ENCODE peak calls at places on chromosomes 3 and 15, in nine cellular contexts. Q is CD4-positive, CD25-positive, alpha-beta regulatory T cell; H is iPS DF 6.9; K is effector memory CD4-positive, alpha-beta T cell; Y is esophagus muscularis mucosa; A is A673; D is GM12878; C is upper lobe of right lung; G is transverse colon. U is an unnamed sample.

GRCh38 chr15:24899367-24899766 is 55.4 kb upstream of the SNRPN start:
- DNase-seq in A (no peak), C (no peak), G (no peak), K (no peak), Q (no peak), H (no peak), Y (no peak), D (no peak), U (no peak)

GRCh38 chr3:169410430-169410829 is 253.1 kb downstream of the MECOM start:
- DNase-seq in Y (no peak), D (no peak), G (no peak), K (no peak), A (no peak), Q (no peak), C (no peak), H (no peak), U (no peak)

GRCh38 chr3:35641920-35642532 is 2.7 kb downstream of the ARPP21 start:
- DNase-seq in Y (no peak), Q (no peak), A (no peak), G (no peak), K (no peak), D (no peak), H (no peak), C (no peak), U (no peak)

GRCh38 chr3:102712896-102713295 is 278.1 kb downstream of the ZPLD1 start:
- DNase-seq in G (no peak), Q (no peak), C (no peak), Y (no peak), D (no peak), A (no peak), H (no peak), K (no peak), U (no peak)

GRCh38 chr3:142272200-142272891 is 47.0 kb upstream of the GK5 start:
- DNase-seq in Q (no peak), K (no peak), G (no peak), C (no peak), D (no peak), Y (no peak), A (peak; percentile 79), H (no peak), U (no peak)

GRCh38 chr3:197501879-197502620 is 53.7 kb downstream of the BDH1 start:
- DNase-seq in C (peak; percentile 78), H (no peak), A (peak; percentile 81), G (peak; percentile 88), Q (no peak), Y (no peak), K (no peak), D (peak; percentile 57), U (no peak)

GRCh38 chr15:88882745-88883144 is 12.6 kb downstream of the HAPLN3 start:
- DNase-seq in Y (no peak), A (no peak), D (no peak), H (no peak), Q (no peak), G (no peak), K (no peak), C (no peak), U (no peak)

GRCh38 chr3:73542127-73542526 is 82.6 kb downstream of the PDZRN3 start:
- DNase-seq in G (peak; percentile 50), Y (no peak), H (no peak), D (no peak), C (no peak), A (no peak), Q (no peak), K (no peak), U (no peak)

GRCh38 chr3:53624467-53624866 is 130.1 kb downstream of the CACNA1D start:
- DNase-seq in H (no peak), D (no peak), A (no peak), G (no peak), K (no peak), Q (no peak), C (no peak), Y (peak; percentile 70), U (no peak)

GRCh38 chr3:175179055-175179454 is 319.9 kb downstream of the NAALADL2 start:
- DNase-seq in K (no peak), D (no peak), G (no peak), Q (no peak), H (no peak), A (no peak), Y (no peak), C (no peak), U (no peak)

GRCh38 chr3:122989856-122990575 is 37.5 kb downstream of the SEMA5B start:
- DNase-seq in Y (no peak), C (no peak), A (no peak), Q (no peak), G (no peak), D (no peak), K (no peak), H (no peak), U (no peak)

GRCh38 chr3:122988507-122988906 is 39.1 kb downstream of the SEMA5B start:
- DNase-seq in A (no peak), Q (no peak), H (no peak), C (no peak), G (no peak), K (no peak), Y (no peak), D (no peak), U (no peak)

GRCh38 chr3:122986790-122987189 is 40.8 kb downstream of the SEMA5B start:
- DNase-seq in D (no peak), G (no peak), C (no peak), Y (no peak), K (no peak), Q (no peak), H (no peak), A (no peak), U (no peak)

GRCh38 chr3:122987231-122987630 is 40.3 kb downstream of the SEMA5B start:
- DNase-seq in G (no peak), D (no peak), C (no peak), Q (no peak), K (no peak), A (no peak), H (no peak), Y (no peak), U (no peak)

DNA sequence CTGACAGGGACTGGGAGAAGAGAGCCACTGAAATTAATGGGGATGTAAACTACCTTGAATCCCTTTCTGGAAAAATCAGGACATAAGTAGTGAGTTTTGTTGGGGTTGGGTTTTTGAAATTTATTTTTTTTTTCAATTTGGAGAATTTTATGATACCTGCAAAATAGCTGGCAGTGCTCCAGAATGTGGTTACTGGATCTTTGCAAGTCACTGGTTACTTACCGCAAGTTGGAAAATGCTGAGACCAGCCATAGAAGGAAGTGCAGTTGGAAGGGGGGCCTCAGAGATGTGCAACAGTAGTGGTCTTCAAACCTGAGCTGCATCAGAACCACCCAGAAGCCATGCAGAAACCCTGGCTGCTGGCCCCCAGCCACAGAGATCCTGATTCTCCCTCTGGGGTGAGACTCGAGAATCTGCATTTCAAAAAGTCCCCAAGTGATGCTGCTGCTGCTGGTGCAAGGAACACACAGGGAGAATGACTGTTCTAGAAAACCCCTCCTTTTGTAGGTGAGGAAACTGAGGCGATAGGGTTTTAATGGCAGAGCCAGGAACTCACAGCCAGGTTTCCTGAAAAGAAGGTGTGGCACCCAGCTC is 39.7 kb downstream of the SEMA5B start:
- DNase-seq in Y (no peak), A (no peak), H (no peak), D (no peak), Q (no peak), G (no peak), C (no peak), K (no peak), U (no peak)
- H3K4me1 ChIP-seq in Y (peaks cover 20% of the 10 kb centered on the region), A (peaks cover 5% of the 10 kb centered on the region), H (peaks cover 18% of the 10 kb centered on the region), D (no peaks in the 10 kb centered on the region), Q (no peaks in the 10 kb centered on the region), G (no peaks in the 10 kb centered on the region), C (no peaks in the 10 kb centered on the region), K (no peaks in the 10 kb centered on the region), U (no peaks in the 10 kb centered on the region)

GRCh38 chr15:74548236-74548635 is 7.2 kb downstream of the ARID3B start:
- DNase-seq in Q (no peak), D (no peak), C (no peak), G (no peak), H (no peak), A (no peak), Y (no peak), K (no peak), U (no peak)
- H3K4me1 ChIP-seq in Q (peaks cover 45% of the 10 kb centered on the region), D (peaks cover 28% of the 10 kb centered on the region), C (peaks cover 45% of the 10 kb centered on the region), G (peaks cover 18% of the 10 kb centered on the region), H (no peaks in the 10 kb centered on the region), A (peaks cover 19% of the 10 kb centered on the region), Y (peaks cover 31% of the 10 kb centered on the region), K (peaks cover 20% of the 10 kb centered on the region), U (peaks cover 53% of the 10 kb centered on the region)

GRCh38 chr3:146131616-146132410 is 29.2 kb downstream of the PLOD2 start:
- DNase-seq in G (no peak), D (no peak), C (no peak), H (no peak), K (no peak), Y (no peak), Q (no peak), A (no peak), U (no peak)

GRCh38 chr3:146130881-146131371 is 30.1 kb downstream of the PLOD2 start:
- DNase-seq in D (no peak), A (no peak), C (no peak), Y (no peak), G (no peak), H (no peak), Q (no peak), K (no peak), U (no peak)

GRCh38 chr3:146128179-146128578 is 32.8 kb downstream of the PLOD2 start:
- DNase-seq in A (no peak), D (no peak), K (no peak), C (no peak), Y (no peak), H (no peak), G (no peak), Q (no peak), U (no peak)

GRCh38 chr3:146128939-146129338 is 32.0 kb downstream of the PLOD2 start:
- DNase-seq in Y (no peak), K (no peak), G (no peak), A (no peak), D (no peak), C (no peak), Q (no peak), H (no peak), U (no peak)

DNA sequence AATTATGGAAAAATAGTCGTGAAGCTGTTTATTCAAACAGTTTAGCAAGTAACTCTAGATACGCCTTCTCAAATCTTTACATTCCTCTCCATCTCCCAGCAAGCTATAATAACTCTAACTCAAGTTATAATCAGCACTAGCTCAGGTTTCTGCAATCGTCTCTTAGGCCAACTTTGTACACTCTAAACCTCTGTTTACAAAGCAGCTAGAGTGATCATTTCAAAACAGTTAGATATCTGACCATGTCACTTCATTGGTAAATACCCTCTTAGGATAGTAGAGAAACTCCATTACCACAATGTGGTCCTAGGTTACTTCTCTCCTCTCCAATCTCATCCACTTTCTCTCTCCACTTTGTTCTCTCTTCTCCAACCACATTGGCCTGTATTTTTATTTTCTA is 31.2 kb downstream of the PLOD2 start:
- DNase-seq in H (no peak), C (no peak), A (no peak), Y (no peak), K (no peak), Q (no peak), D (no peak), G (no peak), U (no peak)
- H3K4me1 ChIP-seq in H (no peaks in the 10 kb centered on the region), C (peaks cover 9% of the 10 kb centered on the region), A (peaks cover 15% of the 10 kb centered on the region), Y (peaks cover 78% of the 10 kb centered on the region), K (no peaks in the 10 kb centered on the region), Q (no peaks in the 10 kb centered on the region), D (no peaks in the 10 kb centered on the region), G (peaks cover 11% of the 10 kb centered on the region), U (no peaks in the 10 kb centered on the region)

DNA sequence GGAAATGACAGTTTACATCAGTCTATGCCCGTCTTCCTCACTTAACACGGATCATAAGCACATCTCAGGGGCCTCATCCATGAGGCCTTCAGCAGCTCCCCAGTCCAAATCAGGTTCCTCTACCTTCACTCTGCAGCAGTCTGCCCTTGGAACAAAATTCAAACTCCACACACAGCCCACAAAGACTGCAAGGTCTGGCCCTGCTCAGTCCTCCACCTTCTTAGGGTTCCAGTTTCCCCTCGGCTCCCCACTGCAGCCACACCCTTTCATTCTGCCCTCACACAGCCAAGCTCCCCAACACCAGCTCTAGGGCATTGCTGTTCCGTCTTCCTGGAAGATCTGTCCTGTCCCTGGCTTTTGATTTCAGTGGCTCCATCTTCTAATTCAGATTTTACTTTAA is 95.2 kb upstream of the IQSEC1 start:
- DNase-seq in D (no peak), C (no peak), G (no peak), A (no peak), K (no peak), H (no peak), Q (no peak), Y (no peak), U (no peak)
- H3K4me1 ChIP-seq in D (no peaks in the 10 kb centered on the region), C (no peaks in the 10 kb centered on the region), G (no peaks in the 10 kb centered on the region), A (no peaks in the 10 kb centered on the region), K (no peaks in the 10 kb centered on the region), H (peaks cover 2% of the 10 kb centered on the region), Q (no peaks in the 10 kb centered on the region), Y (no peaks in the 10 kb centered on the region), U (no peaks in the 10 kb centered on the region)